ENCODE peak calls at places on chromosome 1, in nine cellular contexts. I is upper lobe of right lung, V is HFF-Myc, H is WERI-Rb-1, O is nephron progenitor cell, U is PC-9, Z is sigmoid colon, Y is cardiac fibroblast, R is cardiac muscle cell. Q is an unnamed sample.
A peak's percentile ranks its signal among the peaks of the same experiment; 100 is the strongest.

GRCh38 chr1:235588916-235589515 is 60.6 kb downstream of the GNG4 start:
- DNase-seq in I (peak; percentile 31), V (no peak), H (no peak), O (no peak), U (peak; percentile 10), Z (no peak), Y (peak; percentile 42), R (peak; percentile 78), Q (no peak)

GRCh38 chr1:244361764-244362473 is 89.8 kb downstream of the ADSS2 start:
- DNase-seq in I (no peak), V (no peak), H (no peak), O (no peak), U (peak; percentile 9), Z (no peak), Y (peak; percentile 72), R (peak; percentile 60), Q (no peak)

GRCh38 chr1:236395780-236396664 is 1.9 kb downstream of the EDARADD start:
- DNase-seq in I (no peak), V (no peak), H (peak; percentile 21), O (peak; percentile 58), U (no peak), Z (no peak), Y (no peak), R (no peak), Q (no peak)

GRCh38 chr1:214404571-214405213 is 123.7 kb downstream of the SMYD2 start:
- DNase-seq in I (no peak), V (no peak), H (no peak), O (no peak), U (peak; percentile 15), Z (no peak), Y (peak; percentile 32), R (peak; percentile 30), Q (no peak)

GRCh38 chr1:25856856-25857255 is 2.4 kb downstream of the AUNIP start:
- DNase-seq in I (no peak), V (no peak), H (no peak), O (no peak), U (no peak), Z (no peak), Y (no peak), R (no peak), Q (no peak)

GRCh38 chr1:55904541-55904940 is 674.8 kb downstream of the PLPP3 start:
- DNase-seq in I (no peak), V (no peak), H (no peak), O (no peak), U (no peak), Z (no peak), Y (no peak), R (no peak), Q (no peak)

GRCh38 chr1:12450090-12450764 is 167.8 kb downstream of the DHRS3 start:
- DNase-seq in I (peak; percentile 71), V (no peak), H (no peak), O (no peak), U (no peak), Z (no peak), Y (no peak), R (no peak), Q (no peak)

GRCh38 chr1:92117526-92117925 is 37.4 kb downstream of the BTBD8 start:
- DNase-seq in I (no peak), V (no peak), H (no peak), O (no peak), U (no peak), Z (no peak), Y (no peak), R (no peak), Q (no peak)

GRCh38 chr1:21397813-21398188 is 42.1 kb upstream of the NBPF3 start:
- DNase-seq in I (no peak), V (no peak), H (no peak), O (peak; percentile 31), U (no peak), Z (no peak), Y (no peak), R (peak; percentile 2), Q (no peak)

GRCh38 chr1:221343106-221343505 is 398.8 kb downstream of the DUSP10 start:
- DNase-seq in I (no peak), V (no peak), H (no peak), O (no peak), U (no peak), Z (no peak), Y (no peak), R (no peak), Q (no peak)

GRCh38 chr1:201655243-201655642 is 116.3 kb downstream of the NAV1 start:
- DNase-seq in I (no peak), V (peak; percentile 95), H (peak; percentile 53), O (peak; percentile 54), U (no peak), Z (peak; percentile 80), Y (peak; percentile 63), R (peak; percentile 73), Q (no peak)
- TF ChIP-seq CTCF in I (no peak), V (peak; percentile 36), H (peak; percentile 77), O (no peak), U (no peak), Z (no peak), Y (peak; percentile 14), R (peak; percentile 26), Q (no peak)

GRCh38 chr1:202750761-202751160 is 40.5 kb upstream of the SYT2 start:
- DNase-seq in I (no peak), V (no peak), H (no peak), O (no peak), U (no peak), Z (no peak), Y (no peak), R (peak; percentile 2), Q (no peak)
- TF ChIP-seq CTCF in I (peak; percentile 10), V (no peak), H (no peak), O (no peak), U (peak; percentile 26), Z (no peak), Y (no peak), R (no peak), Q (no peak)

GRCh38 chr1:89706700-89707012 is 73.7 kb downstream of the LRRC8C start:
- DNase-seq in I (no peak), V (no peak), H (no peak), O (no peak), U (no peak), Z (no peak), Y (no peak), R (no peak), Q (no peak)
- TF ChIP-seq CTCF in I (no peak), V (no peak), H (no peak), O (no peak), U (no peak), Z (no peak), Y (no peak), R (no peak), Q (no peak)

DNA sequence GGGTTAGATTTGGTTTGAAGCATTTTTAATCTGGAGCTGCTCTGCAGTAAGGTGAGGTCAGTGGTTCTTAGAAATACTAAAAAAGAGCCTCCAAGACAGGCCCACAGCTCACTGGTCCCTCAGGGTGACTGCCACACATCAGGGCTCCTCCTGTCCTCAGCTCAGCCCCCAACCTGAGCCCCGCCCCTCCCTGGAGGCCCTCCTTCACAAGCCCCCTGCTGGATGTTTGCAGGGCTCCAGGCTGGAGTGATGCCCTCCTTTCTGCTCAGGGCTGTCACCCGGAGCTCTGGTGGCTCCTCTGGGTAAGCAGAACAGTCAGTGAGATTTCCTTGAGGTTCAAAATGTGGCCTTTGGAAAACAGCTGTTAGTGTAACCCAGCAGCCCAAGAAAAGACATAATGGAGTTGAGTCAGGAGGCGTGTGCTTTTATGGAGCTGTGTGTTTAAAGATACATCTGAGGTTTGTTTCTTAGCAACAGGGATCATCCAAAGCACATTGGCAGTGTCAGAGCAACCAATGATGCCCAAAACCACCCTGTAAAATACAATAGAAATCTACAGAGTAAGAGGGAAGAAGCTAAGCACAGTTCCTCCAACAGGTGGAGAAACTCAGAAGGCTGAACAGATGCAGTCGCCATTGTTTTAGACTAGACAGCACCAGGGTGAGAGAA is 21.4 kb downstream of the STUM start:
- DNase-seq in I (peak; percentile 40), V (no peak), H (peak; percentile 53), O (peak; percentile 72), U (no peak), Z (peak; percentile 62), Y (no peak), R (no peak), Q (peak; percentile 78)
- TF ChIP-seq CTCF in I (no peak), V (peak; percentile 44), H (peak; percentile 18), O (peak; percentile 60), U (no peak), Z (no peak), Y (no peak), R (no peak), Q (peak; percentile 52)

GRCh38 chr1:96545935-96546656 is 175.5 kb upstream of the PTBP2 start:
- DNase-seq in I (no peak), V (no peak), H (no peak), O (no peak), U (no peak), Z (no peak), Y (no peak), R (no peak), Q (no peak)

GRCh38 chr1:96544051-96544830 is 177.3 kb upstream of the PTBP2 start:
- DNase-seq in I (no peak), V (no peak), H (no peak), O (no peak), U (no peak), Z (no peak), Y (no peak), R (no peak), Q (no peak)

GRCh38 chr1:96554364-96554763 is 167.2 kb upstream of the PTBP2 start:
- DNase-seq in I (no peak), V (no peak), H (no peak), O (no peak), U (no peak), Z (no peak), Y (no peak), R (no peak), Q (no peak)

GRCh38 chr1:96544831-96545221 is 176.8 kb upstream of the PTBP2 start:
- DNase-seq in I (no peak), V (no peak), H (no peak), O (no peak), U (no peak), Z (no peak), Y (no peak), R (no peak), Q (no peak)

GRCh38 chr1:96550014-96550413 is 171.6 kb upstream of the PTBP2 start:
- DNase-seq in I (no peak), V (no peak), H (no peak), O (no peak), U (no peak), Z (no peak), Y (no peak), R (no peak), Q (no peak)
- TF ChIP-seq CTCF in I (no peak), V (no peak), H (no peak), O (no peak), U (no peak), Z (no peak), Y (no peak), R (no peak), Q (no peak)

DNA sequence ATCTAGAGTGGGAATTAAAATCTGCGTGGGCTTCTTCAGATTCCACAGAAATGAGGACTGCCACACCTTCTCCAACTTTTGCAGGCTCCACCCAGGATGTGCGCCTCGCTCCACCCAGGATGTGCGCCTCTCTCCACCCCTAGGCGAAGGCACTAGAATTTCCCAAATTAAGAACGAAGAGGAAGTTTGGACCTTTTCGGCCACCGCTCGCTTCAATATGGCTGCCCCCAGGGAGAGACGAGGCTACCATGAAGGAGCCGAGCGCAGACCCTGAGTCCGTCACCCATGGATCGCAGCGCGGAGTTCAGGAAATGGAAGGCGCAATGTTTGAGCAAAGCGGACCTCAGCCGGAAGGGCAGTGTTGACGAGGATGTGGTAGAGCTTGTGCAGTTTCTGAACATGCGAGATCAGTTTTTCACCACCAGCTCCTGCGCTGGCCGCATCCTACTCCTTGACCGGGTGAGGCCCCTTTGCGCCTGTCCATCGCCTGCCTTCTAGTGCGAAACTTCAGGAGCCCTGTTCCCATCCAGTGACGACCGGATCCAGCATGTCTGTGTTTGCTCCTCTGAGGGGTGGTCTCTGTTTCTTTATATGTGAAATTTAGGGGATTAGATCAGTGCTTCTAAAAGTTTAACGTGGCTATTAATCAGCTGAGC is at the start of the genes CRYZ and TYW3:
- DNase-seq in I (peak; percentile 92), V (peak; percentile 88), H (peak; percentile 90), O (peak; percentile 80), U (peak; percentile 82), Z (peak; percentile 92), Y (peak; percentile 95), R (peak; percentile 96), Q (peak; percentile 86)
- TF ChIP-seq CTCF in I (no peak), V (no peak), H (no peak), O (no peak), U (no peak), Z (peak; percentile 20), Y (peak; percentile 0), R (no peak), Q (no peak)